ENCODE peak calls at places on chromosome 22, in five cellular contexts. S is HepG2, L is K562, G is upper lobe of left lung, B is GM12878. W is an unnamed sample.
A peak's percentile ranks its signal among the peaks of the same experiment; 100 is the strongest.

GRCh38 chr22:44335903-44336803 is 23.4 kb upstream of the SHISAL1 start:
- ATAC-seq in G (no peak), L (no peak), S (peak; percentile 24), B (no peak), W (no peak)

GRCh38 chr22:22098457-22099193 is 116.0 kb upstream of the TOP3B start:
- ATAC-seq in G (no peak), L (no peak), S (no peak), B (peak; percentile 73), W (no peak)

GRCh38 chr22:32558681-32559355 is 84.2 kb downstream of the FBXO7 start:
- ATAC-seq in G (peak; percentile 94), S (no peak), B (no peak), L (no peak), W (peak; percentile 95)

GRCh38 chr22:42452456-42452855 is 20.3 kb upstream of the NFAM1 start:
- ATAC-seq in S (peak; percentile 32), G (no peak), B (no peak), L (no peak), W (no peak)

GRCh38 chr22:44430716-44431115 is 67.3 kb downstream of the RTL6 start:
- ATAC-seq in G (no peak), L (no peak), B (no peak), S (no peak), W (no peak)

GRCh38 chr22:25845985-25846745 is 104.2 kb downstream of the MYO18B start:
- ATAC-seq in S (no peak), B (peak; percentile 90), L (peak; percentile 80), G (no peak), W (no peak)

GRCh38 chr22:49348631-49349030 is 479.0 kb downstream of the BRD1 start:
- ATAC-seq in B (no peak), L (no peak), G (no peak), S (no peak), W (no peak)

GRCh38 chr22:20576445-20576816 is 69.0 kb downstream of the MED15 start:
- ATAC-seq in L (no peak), S (no peak), G (peak; percentile 53), B (no peak), W (no peak)

GRCh38 chr22:49634006-49634772 is 193.5 kb downstream of the BRD1 start:
- ATAC-seq in L (no peak), S (no peak), G (no peak), B (no peak), W (no peak)

GRCh38 chr22:45890351-45890635 is 86.7 kb downstream of the WNT7B start:
- ATAC-seq in L (no peak), B (no peak), G (no peak), S (no peak), W (no peak)

GRCh38 chr22:40509401-40510134 is 127.0 kb downstream of the MRTFA start:
- ATAC-seq in L (no peak), G (peak; percentile 84), B (peak; percentile 73), S (no peak), W (peak; percentile 55)

GRCh38 chr22:49152930-49153770 is 674.5 kb downstream of the BRD1 start:
- ATAC-seq in S (no peak), G (no peak), B (no peak), L (no peak), W (no peak)

GRCh38 chr22:44109417-44109816 is 71.3 kb upstream of the PARVG start:
- ATAC-seq in B (no peak), G (no peak), S (no peak), L (no peak), W (no peak)

GRCh38 chr22:22814666-22815396 is 72.8 kb upstream of the IGLL5 start:
- ATAC-seq in L (no peak), B (no peak), G (no peak), S (no peak), W (no peak)

GRCh38 chr22:29022101-29022817 is 39.4 kb downstream of the C22orf31 start:
- ATAC-seq in G (no peak), B (peak; percentile 77), L (no peak), S (peak; percentile 82), W (no peak)

GRCh38 chr22:42855211-42855610 is 1.9 kb downstream of the ARFGAP3 start:
- ATAC-seq in L (no peak), S (no peak), B (no peak), G (no peak), W (no peak)

GRCh38 chr22:48090332-48090672 is 1327.9 kb downstream of the TBC1D22A start:
- ATAC-seq in L (no peak), G (peak; percentile 38), B (peak; percentile 46), S (no peak), W (no peak)

GRCh38 chr22:26429458-26430238 is 588 bp downstream of the ASPHD2 start:
- ATAC-seq in B (no peak), G (no peak), S (no peak), L (no peak), W (peak; percentile 21)

GRCh38 chr22:44033689-44034088 is 9.6 kb downstream of the PARVB start:
- ATAC-seq in L (no peak), G (no peak), S (no peak), B (no peak), W (no peak)

GRCh38 chr22:48405741-48406140 is 1421.9 kb downstream of the BRD1 start:
- ATAC-seq in B (no peak), L (no peak), G (no peak), S (no peak), W (no peak)

GRCh38 chr22:27476318-27476717 is 325.2 kb downstream of the MN1 start:
- ATAC-seq in G (no peak), L (no peak), B (no peak), S (no peak), W (no peak)

GRCh38 chr22:27475548-27475897 is 326.0 kb downstream of the MN1 start:
- ATAC-seq in B (no peak), G (no peak), S (no peak), L (no peak), W (no peak)

GRCh38 chr22:27473533-27473932 is 328.0 kb downstream of the MN1 start:
- ATAC-seq in S (no peak), B (no peak), G (no peak), L (no peak), W (no peak)

GRCh38 chr22:27474112-27474571 is 327.4 kb downstream of the MN1 start:
- ATAC-seq in S (no peak), B (no peak), L (no peak), G (no peak), W (no peak)

DNA sequence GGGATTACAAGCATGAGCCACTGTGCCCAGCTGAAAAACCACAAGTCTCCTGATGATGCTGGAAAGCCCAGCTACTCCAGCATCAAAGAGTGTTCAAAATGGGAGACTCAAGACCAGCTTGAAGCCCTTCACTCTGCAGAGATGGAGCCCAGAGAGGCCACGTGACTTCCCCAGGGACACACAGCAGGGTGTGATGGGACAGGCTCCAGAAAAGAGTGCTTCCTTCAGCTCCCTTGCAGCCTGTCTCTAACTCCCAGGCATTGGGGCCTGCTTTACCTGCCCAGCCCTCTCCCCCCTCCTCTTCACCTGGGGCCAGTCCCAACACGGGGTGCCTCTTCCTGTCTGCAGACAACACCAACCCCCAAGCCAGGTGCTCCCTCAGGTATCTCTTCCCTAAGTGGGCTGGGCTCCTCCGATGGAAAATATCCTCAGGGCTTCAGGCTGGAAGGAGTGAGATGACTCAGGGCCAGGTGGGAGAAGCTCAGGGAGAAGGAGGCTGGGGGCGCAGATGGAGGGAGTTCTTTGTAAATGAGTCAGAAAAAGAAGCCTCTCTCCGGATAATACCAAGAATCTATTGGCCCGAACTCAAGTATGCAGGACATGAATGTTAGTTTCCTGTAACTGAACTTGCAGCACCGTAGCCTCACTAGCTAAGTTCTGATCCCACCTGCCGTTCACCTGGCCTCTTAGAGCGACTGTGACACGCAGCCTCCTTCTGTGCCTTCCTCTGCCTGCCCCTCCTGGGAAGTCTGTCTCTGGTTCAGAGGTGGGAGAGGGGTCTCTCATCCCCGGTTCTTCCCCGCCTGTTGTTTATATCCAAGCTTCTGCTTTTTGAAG is 326.6 kb downstream of the MN1 start:
- ATAC-seq in B (no peak), L (no peak), G (peak; percentile 58), S (no peak), W (peak; percentile 76)
- TF ChIP-seq EP300 in B (no peak), L (no peak), G (no peak), S (no peak), W (no peak)

GRCh38 chr22:37819100-37819433 is 4.1 kb upstream of the GALR3 start:
- ATAC-seq in L (no peak), S (no peak), G (no peak), B (no peak), W (no peak)

GRCh38 chr22:37816543-37817180 is 6.5 kb upstream of the GALR3 start:
- ATAC-seq in G (no peak), L (no peak), B (no peak), S (no peak), W (no peak)

GRCh38 chr22:37818397-37819099 is 4.6 kb upstream of the GALR3 start:
- ATAC-seq in L (no peak), G (peak; percentile 81), B (peak; percentile 83), S (peak; percentile 2), W (peak; percentile 53)

GRCh38 chr22:37815593-37815992 is 7.6 kb upstream of the GALR3 start:
- ATAC-seq in G (no peak), L (no peak), B (no peak), S (no peak), W (no peak)

DNA sequence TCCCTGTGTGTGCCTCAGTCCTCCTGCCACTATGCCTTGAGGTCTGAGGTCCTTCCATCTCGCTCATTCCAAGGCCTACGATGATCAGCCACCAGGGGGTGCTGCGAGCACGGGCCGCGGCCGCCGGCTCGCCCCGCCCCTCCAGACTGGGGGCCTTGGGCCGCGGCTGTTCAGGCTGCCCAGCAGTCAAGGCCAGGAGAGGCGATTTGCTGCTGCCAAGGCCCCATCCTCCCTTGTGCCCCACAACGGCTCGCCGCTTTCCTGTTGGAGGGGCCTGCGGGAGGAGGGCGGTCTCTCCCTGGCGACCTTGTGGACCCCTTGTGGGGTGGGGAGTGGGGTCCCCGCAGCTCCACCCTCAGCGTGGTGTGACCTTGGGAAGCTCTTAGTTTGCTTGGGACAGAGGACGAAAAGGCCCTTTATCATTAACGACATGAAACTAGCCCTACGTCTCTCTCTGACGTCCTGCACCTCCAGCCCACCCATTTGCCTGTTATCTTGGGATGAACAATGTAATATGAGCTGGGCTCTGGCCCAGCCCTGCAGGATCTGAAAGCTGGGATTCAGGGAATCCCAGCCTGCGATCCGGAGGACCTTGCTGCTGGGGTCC is 5.4 kb upstream of the GALR3 start:
- ATAC-seq in G (peak; percentile 95), S (peak; percentile 70), B (peak; percentile 96), L (peak; percentile 97), W (peak; percentile 91)
- TF ChIP-seq POLR2A in G (no peak), S (peak; percentile 63), B (peak; percentile 38), L (no peak), W (no peak)

GRCh38 chr22:30309981-30310672 is 16.6 kb downstream of the TBC1D10A start:
- ATAC-seq in S (no peak), B (peak; percentile 69), L (no peak), G (peak; percentile 72), W (peak; percentile 78)
- TF ChIP-seq POLR2AphosphoS5 in S (no peak), B (no peak), L (no peak), G (peak; percentile 86), W (peak; percentile 97)

DNA sequence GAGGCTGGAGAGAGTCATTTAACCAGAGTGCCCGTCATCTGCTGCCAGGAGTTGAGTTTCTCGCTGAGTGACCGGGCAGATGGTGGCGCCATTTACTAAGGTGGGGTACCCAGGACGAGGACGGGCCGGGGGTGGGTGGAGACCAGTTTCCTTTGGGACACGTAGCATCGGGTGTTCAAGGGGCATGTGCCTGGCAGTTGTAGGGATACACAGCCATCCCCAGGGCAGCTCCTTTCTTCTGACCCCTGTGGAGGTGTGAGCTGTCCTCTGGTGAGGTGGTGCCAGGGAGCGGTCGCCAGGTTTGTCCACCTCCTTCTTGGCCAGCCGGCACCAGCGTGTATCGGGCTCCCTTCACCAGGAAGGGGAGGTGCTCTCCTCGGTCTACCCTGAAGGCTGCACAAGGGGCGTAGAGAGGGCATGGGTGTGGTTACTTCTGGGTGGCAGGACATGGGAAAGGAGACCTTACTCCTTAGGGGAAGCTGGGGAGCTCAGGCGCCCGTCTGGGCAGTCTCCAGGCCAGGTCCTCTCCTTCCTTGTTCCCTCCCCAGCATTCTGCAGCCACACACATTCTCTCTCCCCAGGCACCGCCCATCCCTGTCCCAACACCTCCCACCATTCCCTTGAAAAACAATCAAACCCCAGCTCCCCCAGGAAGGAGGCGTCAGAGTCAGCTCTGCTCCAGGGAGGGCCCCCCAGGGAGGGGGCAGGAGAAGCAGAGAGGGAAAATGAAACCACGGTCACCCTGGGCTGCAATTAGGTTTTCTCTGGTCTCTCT is 10.3 kb upstream of the MB start:
- ATAC-seq in B (peak; percentile 70), G (peak; percentile 70), L (peak; percentile 39), S (peak; percentile 78), W (peak; percentile 78)
- TF ChIP-seq EP300 in B (no peak), G (no peak), L (no peak), S (no peak), W (no peak)

W was measured in gastroesophageal sphincter.